ENCODE peak calls at places on chromosomes 16 and 17, in nine cellular contexts. U is GM12878; O is heart left ventricle; Z is suprapubic skin; L is hepatocyte; J is AG04450; X is CD8-positive, alpha-beta memory T cell; V is osteoblast; D is cardiac muscle cell. Q is an unnamed sample.
A peak's percentile ranks its signal among the peaks of the same experiment; 100 is the strongest.

GRCh38 chr16:89194340-89195311 is 5.7 kb downstream of the SLC22A31 start:
- DNase-seq in Z (peak; percentile 66), D (no peak), O (peak; percentile 28), L (peak; percentile 5), J (no peak), V (peak; percentile 87), U (no peak), X (peak; percentile 43), Q (no peak)

GRCh38 chr17:42246515-42246914 is 29.7 kb downstream of the STAT5B start:
- DNase-seq in J (no peak), L (no peak), V (no peak), Z (no peak), D (no peak), U (no peak), X (no peak), O (no peak), Q (no peak)

GRCh38 chr17:7856081-7856791 is 1.1 kb downstream of the NAA38 start:
- DNase-seq in V (peak; percentile 92), D (peak; percentile 77), J (no peak), L (peak; percentile 65), U (no peak), X (peak; percentile 54), Z (peak; percentile 79), O (peak; percentile 89), Q (peak; percentile 14)

GRCh38 chr17:67035131-67036083 is 8.9 kb upstream of the CACNG1 start:
- DNase-seq in V (peak; percentile 30), O (no peak), L (no peak), U (peak; percentile 64), D (no peak), J (no peak), Z (no peak), X (no peak), Q (no peak)

GRCh38 chr16:70746040-70746707 is 54.8 kb downstream of the VAC14 start:
- DNase-seq in V (peak; percentile 98), Z (peak; percentile 93), L (peak; percentile 69), D (peak; percentile 84), O (peak; percentile 79), J (no peak), U (no peak), X (no peak), Q (no peak)

GRCh38 chr17:82876602-82877391 is 37.0 kb upstream of the ZNF750 start:
- DNase-seq in O (peak; percentile 91), L (peak; percentile 83), J (peak; percentile 65), Z (peak; percentile 87), V (peak; percentile 100), D (peak; percentile 81), X (peak; percentile 21), U (no peak), Q (no peak)

GRCh38 chr16:89564476-89565255 is 4.2 kb downstream of the RPL13 start:
- DNase-seq in X (no peak), D (no peak), U (no peak), L (no peak), J (no peak), O (no peak), V (no peak), Z (no peak), Q (no peak)

GRCh38 chr17:32558997-32559650 is 72.3 kb downstream of the CDK5R1 start:
- DNase-seq in O (no peak), J (no peak), U (peak; percentile 92), L (no peak), X (no peak), Z (no peak), D (no peak), V (no peak), Q (no peak)

GRCh38 chr16:80171199-80171598 is 369.6 kb upstream of the DYNLRB2 start:
- DNase-seq in V (no peak), U (no peak), J (no peak), Z (no peak), D (no peak), X (no peak), L (no peak), O (no peak), Q (no peak)

GRCh38 chr16:80166082-80166481 is 374.7 kb upstream of the DYNLRB2 start:
- DNase-seq in L (no peak), Z (no peak), J (no peak), O (no peak), D (no peak), X (no peak), U (no peak), V (no peak), Q (no peak)

GRCh38 chr16:80171746-80172145 is 369.0 kb upstream of the DYNLRB2 start:
- DNase-seq in V (no peak), D (no peak), Z (no peak), L (no peak), O (no peak), X (no peak), J (no peak), U (no peak), Q (no peak)

GRCh38 chr16:80164881-80165280 is 375.9 kb upstream of the DYNLRB2 start:
- DNase-seq in D (no peak), O (no peak), Z (no peak), L (no peak), U (no peak), J (no peak), X (no peak), V (no peak), Q (no peak)

DNA sequence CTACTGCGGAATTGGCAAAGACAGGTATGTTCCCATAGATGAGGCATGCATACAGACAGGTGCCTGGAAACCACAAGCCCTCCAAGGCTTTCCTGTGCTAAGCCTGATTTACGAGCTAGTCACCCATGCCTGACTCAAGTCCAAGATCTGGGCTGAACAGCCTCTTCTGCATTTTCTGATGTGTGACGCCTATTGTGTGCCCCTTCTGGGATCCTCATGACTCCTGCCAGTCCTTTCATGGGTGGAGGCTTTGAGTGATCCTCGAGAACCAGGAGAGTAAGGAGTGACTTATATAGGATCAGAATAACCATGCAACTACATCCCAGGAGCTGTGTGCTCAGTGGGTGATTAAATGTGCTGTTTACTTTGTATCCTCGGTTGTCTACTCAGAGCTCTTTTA is 373.1 kb upstream of the DYNLRB2 start:
- DNase-seq in L (no peak), J (no peak), D (no peak), V (no peak), U (no peak), O (no peak), X (no peak), Z (no peak), Q (no peak)
- H3K9me3 ChIP-seq in L (no peaks in the 10 kb centered on the region), J (peaks cover 5% of the 10 kb centered on the region), D (no peaks in the 10 kb centered on the region), V (no peaks in the 10 kb centered on the region), U (no peaks in the 10 kb centered on the region), O (no peaks in the 10 kb centered on the region), X (no peaks in the 10 kb centered on the region), Z (no peaks in the 10 kb centered on the region), Q (no peaks in the 10 kb centered on the region)

DNA sequence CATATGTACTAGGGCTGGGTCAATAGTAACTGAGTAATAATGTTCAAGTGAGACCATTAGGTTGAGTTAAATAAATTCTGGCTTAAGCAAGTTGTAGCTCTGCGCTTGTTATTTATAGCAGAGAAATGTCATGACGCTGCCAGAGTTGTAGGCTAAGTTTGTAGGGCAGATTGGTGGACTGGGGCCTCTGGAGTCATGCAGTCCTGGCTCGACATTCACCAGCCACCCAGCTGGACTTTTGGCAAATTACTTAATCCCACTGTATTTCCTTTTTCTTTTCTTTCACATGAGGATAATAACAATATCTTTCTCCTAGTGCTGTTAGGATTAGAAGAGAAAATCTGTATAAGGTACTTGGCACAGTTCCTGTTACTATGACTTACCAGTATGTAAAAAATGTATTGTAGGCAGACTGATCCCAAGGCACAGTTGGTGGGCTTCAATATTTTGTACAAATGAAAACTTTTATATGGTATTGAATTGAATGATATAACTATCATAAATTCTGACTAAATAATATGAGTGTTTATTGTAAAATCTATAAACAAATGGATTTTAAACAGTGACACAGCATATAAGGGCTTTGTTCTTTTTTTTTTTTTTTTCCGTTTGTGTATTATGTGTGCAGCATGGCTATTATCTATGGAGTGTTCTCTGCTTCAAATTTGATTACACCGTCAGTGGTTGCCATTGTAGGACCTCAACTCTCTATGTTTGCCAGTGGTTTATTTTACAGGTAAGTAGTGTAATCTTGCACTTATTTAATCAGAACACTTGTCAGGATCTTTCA is 2.6 kb downstream of the MFSD11 start:
- DNase-seq in J (no peak), X (no peak), L (no peak), D (peak; percentile 59), U (no peak), O (peak; percentile 56), Z (no peak), V (peak; percentile 21), Q (no peak)
- H3K27ac ChIP-seq in J (peak overlapping the region; percentile 47), X (no peak overlapping the region), L (peak overlapping the region; percentile 0), D (peak overlapping the region; percentile 77), U (no peak overlapping the region), O (peak overlapping the region; percentile 98), Z (no peak overlapping the region), V (no peak overlapping the region), Q (no peak overlapping the region)

GRCh38 chr16:31897283-31897682 is 23.7 kb downstream of the ZNF267 start:
- DNase-seq in J (no peak), O (no peak), X (no peak), L (no peak), U (no peak), D (no peak), Z (no peak), V (no peak), Q (no peak)

GRCh38 chr16:31899505-31899904 is 25.9 kb downstream of the ZNF267 start:
- DNase-seq in O (no peak), D (no peak), X (no peak), U (no peak), V (no peak), Z (no peak), L (no peak), J (no peak), Q (no peak)

GRCh38 chr16:31888735-31889134 is 15.1 kb downstream of the ZNF267 start:
- DNase-seq in J (no peak), V (no peak), L (no peak), Z (no peak), X (no peak), D (no peak), O (no peak), U (no peak), Q (no peak)

GRCh38 chr16:31893824-31894223 is 20.2 kb downstream of the ZNF267 start:
- DNase-seq in D (no peak), U (no peak), O (no peak), X (no peak), J (no peak), Z (no peak), L (no peak), V (no peak), Q (no peak)
- H3K9me3 ChIP-seq in D (no peaks in the 10 kb centered on the region), U (peaks cover 63% of the 10 kb centered on the region), O (no peaks in the 10 kb centered on the region), X (no peaks in the 10 kb centered on the region), J (peaks cover 19% of the 10 kb centered on the region), Z (peaks cover 10% of the 10 kb centered on the region), L (peaks cover 40% of the 10 kb centered on the region), V (no peaks in the 10 kb centered on the region), Q (no peaks in the 10 kb centered on the region)

GRCh38 chr17:59001158-59001814 is 105.4 kb downstream of the TRIM37 start:
- DNase-seq in X (peak; percentile 80), O (peak; percentile 50), L (peak; percentile 34), Z (no peak), J (no peak), V (no peak), U (peak; percentile 88), D (peak; percentile 67), Q (peak; percentile 34)

GRCh38 chr17:59002848-59003247 is 103.8 kb downstream of the TRIM37 start:
- DNase-seq in L (no peak), D (no peak), J (no peak), O (no peak), Z (no peak), X (no peak), V (no peak), U (no peak), Q (no peak)

GRCh38 chr17:59000022-59000421 is 106.7 kb downstream of the TRIM37 start:
- DNase-seq in Z (no peak), J (no peak), V (no peak), U (no peak), O (no peak), X (no peak), L (no peak), D (no peak), Q (no peak)

GRCh38 chr17:59003860-59004259 is 102.8 kb downstream of the TRIM37 start:
- DNase-seq in J (no peak), X (no peak), Z (no peak), L (no peak), V (no peak), D (no peak), U (no peak), O (no peak), Q (no peak)

DNA sequence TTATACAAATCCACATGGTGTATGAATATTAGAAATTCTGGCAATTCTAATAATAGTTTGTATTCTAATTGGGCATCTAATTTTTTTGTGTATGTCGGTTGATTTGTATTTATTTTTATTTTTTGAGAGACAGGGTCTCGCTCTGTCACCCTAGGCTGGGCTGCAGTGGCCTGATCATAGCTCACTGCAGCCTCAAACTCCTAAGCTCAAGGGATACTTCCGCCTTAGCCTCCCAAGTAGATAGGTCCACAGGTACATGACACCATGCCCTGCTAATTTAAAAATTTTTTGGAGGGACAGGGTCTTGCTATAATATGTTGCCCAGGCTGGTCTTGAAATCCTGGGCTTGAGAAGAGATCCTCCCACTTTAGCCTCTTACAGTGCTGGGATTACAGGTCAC is 104.6 kb downstream of the TRIM37 start:
- DNase-seq in V (no peak), O (no peak), L (no peak), U (no peak), D (no peak), J (no peak), X (no peak), Z (no peak), Q (no peak)
- H3K27ac ChIP-seq in V (peak overlapping the region; percentile 81), O (peak overlapping the region; percentile 11), L (no peak overlapping the region), U (peak overlapping the region; percentile 87), D (no peak overlapping the region), J (no peak overlapping the region), X (peak overlapping the region; percentile 40), Z (no peak overlapping the region), Q (peak overlapping the region; percentile 50)